ENCODE peak calls at places on chromosomes 11 and 22, in four cellular contexts. One of them, this sample, is unnamed.

GRCh38 chr22:36343070-36343719 is 44.6 kb downstream of the MYH9 start:
- DNase-seq in T-helper 9 cell: no peak
- DNase-seq in NCI-H1694 treated with DMSO at 0.1 percent for 48 hours: no peak
- DNase-seq in pancreas: no peak
- DNase-seq in this sample: no peak

GRCh38 chr11:33721291-33721840 is 14.9 kb downstream of the CD59 start:
- DNase-seq in T-helper 9 cell: no peak
- DNase-seq in NCI-H1694 treated with DMSO at 0.1 percent for 48 hours: peak
- DNase-seq in pancreas: no peak
- DNase-seq in this sample: peak

GRCh38 chr22:19855504-19856409 is 1.1 kb upstream of the GNB1L start:
- DNase-seq in T-helper 9 cell: peak
- DNase-seq in NCI-H1694 treated with DMSO at 0.1 percent for 48 hours: no peak
- DNase-seq in pancreas: peak
- DNase-seq in this sample: peak

GRCh38 chr11:697028-697491 is 1.4 kb downstream of the TMEM80 start:
- DNase-seq in T-helper 9 cell: no peak
- DNase-seq in NCI-H1694 treated with DMSO at 0.1 percent for 48 hours: no peak
- DNase-seq in pancreas: no peak
- DNase-seq in this sample: no peak

GRCh38 chr22:47918276-47918928 is 1156.0 kb downstream of the TBC1D22A start:
- DNase-seq in T-helper 9 cell: no peak
- DNase-seq in NCI-H1694 treated with DMSO at 0.1 percent for 48 hours: no peak
- DNase-seq in pancreas: no peak
- DNase-seq in this sample: no peak

GRCh38 chr11:70186420-70186819 is 16.7 kb upstream of the FADD start:
- DNase-seq in T-helper 9 cell: no peak
- DNase-seq in NCI-H1694 treated with DMSO at 0.1 percent for 48 hours: no peak
- DNase-seq in pancreas: no peak
- DNase-seq in this sample: no peak

GRCh38 chr22:23047742-23048141 is 22.6 kb upstream of the GNAZ start:
- DNase-seq in T-helper 9 cell: no peak
- DNase-seq in NCI-H1694 treated with DMSO at 0.1 percent for 48 hours: no peak
- DNase-seq in pancreas: no peak
- DNase-seq in this sample: no peak

GRCh38 chr11:36974771-36975170 is 376.7 kb upstream of the RAG2 start:
- DNase-seq in T-helper 9 cell: no peak
- DNase-seq in NCI-H1694 treated with DMSO at 0.1 percent for 48 hours: no peak
- DNase-seq in pancreas: no peak
- DNase-seq in this sample: no peak

GRCh38 chr22:29336751-29337490 is 21.4 kb upstream of the RASL10A start:
- DNase-seq in T-helper 9 cell: no peak
- DNase-seq in NCI-H1694 treated with DMSO at 0.1 percent for 48 hours: no peak
- DNase-seq in pancreas: no peak
- DNase-seq in this sample: no peak

GRCh38 chr11:45473491-45473890 is 187.3 kb upstream of the SYT13 start:
- DNase-seq in T-helper 9 cell: no peak
- DNase-seq in NCI-H1694 treated with DMSO at 0.1 percent for 48 hours: peak
- DNase-seq in pancreas: no peak
- DNase-seq in this sample: peak

GRCh38 chr22:37739000-37739399 is 42.2 kb downstream of the TRIOBP start:
- DNase-seq in T-helper 9 cell: no peak
- DNase-seq in NCI-H1694 treated with DMSO at 0.1 percent for 48 hours: no peak
- DNase-seq in pancreas: no peak
- DNase-seq in this sample: no peak

GRCh38 chr22:22168190-22168940 is 76.2 kb upstream of the VPREB1 start:
- DNase-seq in T-helper 9 cell: no peak
- DNase-seq in NCI-H1694 treated with DMSO at 0.1 percent for 48 hours: peak
- DNase-seq in pancreas: peak
- DNase-seq in this sample: peak

GRCh38 chr22:32850591-32851517 is 49.3 kb downstream of the TIMP3 start:
- DNase-seq in T-helper 9 cell: no peak
- DNase-seq in NCI-H1694 treated with DMSO at 0.1 percent for 48 hours: no peak
- DNase-seq in pancreas: no peak
- DNase-seq in this sample: no peak

GRCh38 chr11:110415081-110415480 is 14.7 kb upstream of the FDX1 start:
- DNase-seq in T-helper 9 cell: no peak
- DNase-seq in NCI-H1694 treated with DMSO at 0.1 percent for 48 hours: no peak
- DNase-seq in pancreas: no peak
- DNase-seq in this sample: no peak

GRCh38 chr22:44365832-44366231 is 53.1 kb upstream of the SHISAL1 start:
- DNase-seq in T-helper 9 cell: no peak
- DNase-seq in NCI-H1694 treated with DMSO at 0.1 percent for 48 hours: no peak
- DNase-seq in pancreas: no peak
- DNase-seq in this sample: no peak

GRCh38 chr11:62108017-62108750 is 15.6 kb upstream of the INCENP start:
- DNase-seq in T-helper 9 cell: no peak
- DNase-seq in NCI-H1694 treated with DMSO at 0.1 percent for 48 hours: peak
- DNase-seq in pancreas: peak
- DNase-seq in this sample: peak

GRCh38 chr11:27349919-27350318 is 13.1 kb downstream of the CCDC34 start:
- DNase-seq in T-helper 9 cell: no peak
- DNase-seq in NCI-H1694 treated with DMSO at 0.1 percent for 48 hours: no peak
- DNase-seq in pancreas: no peak
- DNase-seq in this sample: no peak

GRCh38 chr11:36312593-36312990 is 16.5 kb downstream of the PRR5L start:
- DNase-seq in T-helper 9 cell: no peak
- DNase-seq in NCI-H1694 treated with DMSO at 0.1 percent for 48 hours: no peak
- DNase-seq in pancreas: no peak
- DNase-seq in this sample: no peak

GRCh38 chr11:68064876-68065275 is 26.1 kb downstream of the TCIRG1 start:
- DNase-seq in T-helper 9 cell: no peak
- DNase-seq in NCI-H1694 treated with DMSO at 0.1 percent for 48 hours: no peak
- DNase-seq in pancreas: no peak
- DNase-seq in this sample: no peak

GRCh38 chr11:128210148-128210940 is 377.0 kb downstream of the ETS1 start:
- DNase-seq in T-helper 9 cell: no peak
- DNase-seq in NCI-H1694 treated with DMSO at 0.1 percent for 48 hours: no peak
- DNase-seq in pancreas: peak
- DNase-seq in this sample: no peak

GRCh38 chr22:49305966-49306631 is 521.6 kb downstream of the BRD1 start:
- DNase-seq in T-helper 9 cell: no peak
- DNase-seq in NCI-H1694 treated with DMSO at 0.1 percent for 48 hours: no peak
- DNase-seq in pancreas: no peak
- DNase-seq in this sample: no peak

GRCh38 chr11:5923427-5923776 is 18.6 kb upstream of the OR56A3 start:
- DNase-seq in T-helper 9 cell: no peak
- DNase-seq in NCI-H1694 treated with DMSO at 0.1 percent for 48 hours: no peak
- DNase-seq in pancreas: no peak
- DNase-seq in this sample: no peak

GRCh38 chr11:1729692-1730011 is 20.7 kb downstream of the IFITM10 start:
- DNase-seq in T-helper 9 cell: no peak
- DNase-seq in NCI-H1694 treated with DMSO at 0.1 percent for 48 hours: no peak
- DNase-seq in pancreas: no peak
- DNase-seq in this sample: no peak

GRCh38 chr11:77202941-77203900 is 75.2 kb downstream of the MYO7A start:
- DNase-seq in T-helper 9 cell: no peak
- DNase-seq in NCI-H1694 treated with DMSO at 0.1 percent for 48 hours: no peak
- DNase-seq in pancreas: no peak
- DNase-seq in this sample: no peak

GRCh38 chr22:47202819-47203553 is 440.5 kb downstream of the TBC1D22A start:
- DNase-seq in T-helper 9 cell: no peak
- DNase-seq in NCI-H1694 treated with DMSO at 0.1 percent for 48 hours: no peak
- DNase-seq in pancreas: no peak
- DNase-seq in this sample: no peak

GRCh38 chr11:77087723-77088225 is 14.9 kb upstream of the OMP start:
- DNase-seq in T-helper 9 cell: no peak
- DNase-seq in NCI-H1694 treated with DMSO at 0.1 percent for 48 hours: no peak
- DNase-seq in pancreas: no peak
- DNase-seq in this sample: no peak

GRCh38 chr11:45993438-45994064 is 71.1 kb downstream of the LARGE2 start:
- DNase-seq in T-helper 9 cell: no peak
- DNase-seq in NCI-H1694 treated with DMSO at 0.1 percent for 48 hours: no peak
- DNase-seq in pancreas: peak
- DNase-seq in this sample: no peak

GRCh38 chr11:69320756-69321741 is 27.1 kb downstream of the MYEOV start:
- DNase-seq in T-helper 9 cell: no peak
- DNase-seq in NCI-H1694 treated with DMSO at 0.1 percent for 48 hours: no peak
- DNase-seq in pancreas: no peak
- DNase-seq in this sample: no peak

GRCh38 chr11:130906616-130907015 is 9.7 kb downstream of the SNX19 start:
- DNase-seq in T-helper 9 cell: no peak
- DNase-seq in NCI-H1694 treated with DMSO at 0.1 percent for 48 hours: no peak
- DNase-seq in pancreas: no peak
- DNase-seq in this sample: no peak

GRCh38 chr11:116651098-116651756 is 121.6 kb downstream of the BUD13 start:
- DNase-seq in T-helper 9 cell: no peak
- DNase-seq in NCI-H1694 treated with DMSO at 0.1 percent for 48 hours: no peak
- DNase-seq in pancreas: no peak
- DNase-seq in this sample: no peak

GRCh38 chr22:40578171-40578570 is 58.3 kb downstream of the MRTFA start:
- DNase-seq in T-helper 9 cell: no peak
- DNase-seq in NCI-H1694 treated with DMSO at 0.1 percent for 48 hours: no peak
- DNase-seq in pancreas: no peak
- DNase-seq in this sample: no peak

GRCh38 chr11:116046127-116046526 is 541.9 kb upstream of the CADM1 start:
- DNase-seq in T-helper 9 cell: no peak
- DNase-seq in NCI-H1694 treated with DMSO at 0.1 percent for 48 hours: no peak
- DNase-seq in pancreas: no peak
- DNase-seq in this sample: no peak

GRCh38 chr11:66239998-66240780 is 28.2 kb upstream of the RAB1B start:
- DNase-seq in T-helper 9 cell: no peak
- DNase-seq in NCI-H1694 treated with DMSO at 0.1 percent for 48 hours: no peak
- DNase-seq in pancreas: no peak
- DNase-seq in this sample: no peak

GRCh38 chr22:29031236-29031982 is 30.2 kb downstream of the C22orf31 start:
- DNase-seq in T-helper 9 cell: no peak
- DNase-seq in NCI-H1694 treated with DMSO at 0.1 percent for 48 hours: no peak
- DNase-seq in pancreas: peak
- DNase-seq in this sample: no peak

GRCh38 chr22:28180804-28181203 is 261.7 kb upstream of the PITPNB start:
- DNase-seq in T-helper 9 cell: no peak
- DNase-seq in NCI-H1694 treated with DMSO at 0.1 percent for 48 hours: no peak
- DNase-seq in pancreas: no peak
- DNase-seq in this sample: no peak

This sample was measured in DMS 273 treated with DMSO at 0.1 percent for 48 hours.